ENCODE peak calls at places on chromosome 7, in ten cellular contexts. K is effector memory CD4-positive, alpha-beta T cell; C is aorta; D is thoracic aorta; A is heart left ventricle; I is GM23338; N is upper lobe of right lung; T is HCT116; Q is vagina; O is neuronal stem cell. M is an unnamed sample.
A peak's percentile ranks its signal among the peaks of the same experiment; 100 is the strongest.

GRCh38 chr7:1693991-1694524 is 24.0 kb downstream of the ELFN1 start:
- DNase-seq in K (no peak), C (peak; percentile 50), D (no peak), A (no peak), I (peak; percentile 87), N (peak; percentile 53), T (no peak), Q (no peak), O (peak; percentile 88), M (peak; percentile 9)

GRCh38 chr7:131648491-131648890 is 92.1 kb upstream of the PODXL start:
- DNase-seq in K (no peak), C (no peak), D (no peak), A (no peak), I (peak; percentile 19), N (no peak), T (no peak), Q (no peak), O (no peak), M (no peak)

GRCh38 chr7:12596225-12596790 is 25.8 kb downstream of the SCIN start:
- DNase-seq in K (no peak), C (no peak), D (no peak), A (no peak), I (no peak), N (no peak), T (no peak), Q (no peak), O (no peak), M (no peak)

GRCh38 chr7:116259821-116260440 is 49.6 kb downstream of the TES start:
- DNase-seq in K (no peak), C (no peak), D (no peak), A (no peak), I (no peak), N (no peak), T (peak; percentile 76), Q (no peak), O (no peak), M (no peak)

GRCh38 chr7:23277359-23277989 is 21.7 kb upstream of the MALSU1 start:
- DNase-seq in K (no peak), C (no peak), D (no peak), A (no peak), I (peak; percentile 90), N (no peak), T (peak; percentile 62), Q (no peak), O (peak; percentile 72), M (no peak)

GRCh38 chr7:114944742-114945625 is 23.1 kb downstream of the MDFIC start:
- DNase-seq in K (no peak), C (peak; percentile 85), D (peak; percentile 7), A (peak; percentile 83), I (peak; percentile 50), N (no peak), T (no peak), Q (no peak), O (peak; percentile 3), M (peak; percentile 78)

GRCh38 chr7:48285365-48285764 is 114.1 kb downstream of the ABCA13 start:
- DNase-seq in K (no peak), C (no peak), D (no peak), A (no peak), I (no peak), N (no peak), T (no peak), Q (no peak), O (no peak), M (no peak)

GRCh38 chr7:140899883-140900282 is 24.8 kb downstream of the BRAF start:
- DNase-seq in K (no peak), C (no peak), D (no peak), A (no peak), I (peak; percentile 53), N (no peak), T (no peak), Q (no peak), O (peak; percentile 20), M (no peak)

GRCh38 chr7:44063894-44064651 is 1.3 kb downstream of the PGAM2 start:
- DNase-seq in K (no peak), C (no peak), D (no peak), A (peak; percentile 59), I (peak; percentile 87), N (peak; percentile 59), T (no peak), Q (no peak), O (no peak), M (no peak)

GRCh38 chr7:107725138-107725740 is 18.7 kb upstream of the CBLL1 start:
- DNase-seq in K (peak; percentile 43), C (no peak), D (no peak), A (peak; percentile 31), I (peak; percentile 74), N (no peak), T (peak; percentile 49), Q (no peak), O (peak; percentile 42), M (peak; percentile 61)

GRCh38 chr7:50226669-50227068 is 77.8 kb upstream of the IKZF1 start:
- DNase-seq in K (no peak), C (no peak), D (no peak), A (no peak), I (no peak), N (no peak), T (no peak), Q (no peak), O (no peak), M (no peak)

GRCh38 chr7:102294589-102294988 is 7.9 kb downstream of the SH2B2 start:
- DNase-seq in K (no peak), C (no peak), D (no peak), A (no peak), I (no peak), N (no peak), T (no peak), Q (no peak), O (no peak), M (no peak)

GRCh38 chr7:102295346-102296178 is 8.9 kb downstream of the SH2B2 start:
- DNase-seq in K (no peak), C (no peak), D (no peak), A (no peak), I (no peak), N (no peak), T (no peak), Q (no peak), O (no peak), M (no peak)

GRCh38 chr7:102296179-102296438 is 9.4 kb downstream of the SH2B2 start:
- DNase-seq in K (no peak), C (no peak), D (no peak), A (no peak), I (no peak), N (no peak), T (no peak), Q (no peak), O (no peak), M (no peak)

GRCh38 chr7:102297487-102298218 is 11.0 kb downstream of the SH2B2 start:
- DNase-seq in K (no peak), C (no peak), D (no peak), A (no peak), I (no peak), N (no peak), T (no peak), Q (no peak), O (no peak), M (no peak)

GRCh38 chr7:102296514-102296913 is 9.8 kb downstream of the SH2B2 start:
- DNase-seq in K (no peak), C (no peak), D (no peak), A (no peak), I (no peak), N (no peak), T (no peak), Q (no peak), O (no peak), M (no peak)
- H3K4me1 ChIP-seq in K (peaks cover 4% of the 10 kb centered on the region), C (no peaks in the 10 kb centered on the region), D (no peaks in the 10 kb centered on the region), A (peaks cover 11% of the 10 kb centered on the region), I (peaks cover 16% of the 10 kb centered on the region), N (no peaks in the 10 kb centered on the region), T (no peaks in the 10 kb centered on the region), Q (peaks cover 6% of the 10 kb centered on the region), O (peaks cover 16% of the 10 kb centered on the region), M (peaks cover 6% of the 10 kb centered on the region)

DNA sequence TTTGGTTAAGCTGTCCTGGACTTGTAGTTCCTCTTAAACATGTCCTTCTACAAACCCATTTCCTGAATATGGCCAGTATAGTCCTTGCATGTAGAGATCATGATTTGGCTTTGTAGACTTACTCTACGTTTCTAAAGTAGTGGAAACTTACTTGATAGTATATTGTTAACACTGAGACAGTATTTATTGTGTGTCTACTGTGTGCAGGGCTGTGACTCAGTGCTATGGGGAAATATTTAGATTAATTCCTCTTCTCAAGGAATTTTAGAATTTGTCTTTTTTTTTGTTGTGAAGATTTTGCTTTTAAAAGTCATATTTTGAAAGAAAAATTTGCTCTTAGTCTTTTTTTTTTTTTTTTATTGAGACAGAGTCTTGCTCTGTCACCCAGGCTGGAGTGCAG is 109.6 kb downstream of the NRF1 start:
- DNase-seq in K (no peak), C (no peak), D (no peak), A (no peak), I (no peak), N (no peak), T (no peak), Q (no peak), O (no peak), M (no peak)
- H3K36me3 ChIP-seq in K (peaks cover 47% of the 10 kb centered on the region), C (peaks cover 3% of the 10 kb centered on the region), D (peaks cover 29% of the 10 kb centered on the region), A (peaks cover 92% of the 10 kb centered on the region), I (peaks cover 22% of the 10 kb centered on the region), N (peaks cover 77% of the 10 kb centered on the region), T (peaks cover 20% of the 10 kb centered on the region), Q (no peaks in the 10 kb centered on the region), O (peaks cover 18% of the 10 kb centered on the region), M (no peaks in the 10 kb centered on the region)

GRCh38 chr7:22138886-22139285 is 193.2 kb upstream of the CDCA7L start:
- DNase-seq in K (no peak), C (no peak), D (no peak), A (no peak), I (no peak), N (no peak), T (no peak), Q (no peak), O (peak; percentile 75), M (no peak)

GRCh38 chr7:22137026-22137425 is 191.3 kb upstream of the CDCA7L start:
- DNase-seq in K (no peak), C (no peak), D (no peak), A (no peak), I (no peak), N (no peak), T (no peak), Q (no peak), O (no peak), M (no peak)

GRCh38 chr7:22138106-22138505 is 192.4 kb upstream of the CDCA7L start:
- DNase-seq in K (no peak), C (no peak), D (no peak), A (no peak), I (no peak), N (no peak), T (no peak), Q (no peak), O (no peak), M (no peak)

GRCh38 chr7:22140597-22140996 is 194.9 kb upstream of the CDCA7L start:
- DNase-seq in K (no peak), C (no peak), D (no peak), A (no peak), I (peak; percentile 73), N (no peak), T (no peak), Q (no peak), O (no peak), M (no peak)

GRCh38 chr7:22137466-22137865 is 191.8 kb upstream of the CDCA7L start:
- DNase-seq in K (no peak), C (no peak), D (no peak), A (no peak), I (no peak), N (no peak), T (no peak), Q (no peak), O (no peak), M (no peak)
- H3K4me3 ChIP-seq in K (no peak overlapping the region), C (no peak overlapping the region), D (no peak overlapping the region), A (no peak overlapping the region), I (no peak overlapping the region), N (no peak overlapping the region), T (no peak overlapping the region), Q (no peak overlapping the region), O (no peak overlapping the region), M (no peak overlapping the region)

GRCh38 chr7:149379625-149380024 is 81.2 kb downstream of the ZNF777 start:
- DNase-seq in K (no peak), C (no peak), D (no peak), A (no peak), I (no peak), N (no peak), T (no peak), Q (no peak), O (no peak), M (no peak)
- H3K4me1 ChIP-seq in K (no peaks in the 10 kb centered on the region), C (no peaks in the 10 kb centered on the region), D (no peaks in the 10 kb centered on the region), A (no peaks in the 10 kb centered on the region), I (no peaks in the 10 kb centered on the region), N (no peaks in the 10 kb centered on the region), T (no peaks in the 10 kb centered on the region), Q (no peaks in the 10 kb centered on the region), O (no peaks in the 10 kb centered on the region), M (no peaks in the 10 kb centered on the region)